ENCODE peak calls at places on chromosomes 12 and 14, in seven cellular contexts. A, D, B, U, X, I and O are unnamed samples.
A peak's percentile ranks its signal among the peaks of the same experiment; 100 is the strongest.

GRCh38 chr14:89598548-89599186 is 181.6 kb upstream of the FOXN3 start:
- DNase-seq in A (no peak), D (no peak), B (peak; percentile 15), U (no peak), X (peak; percentile 13), I (no peak), O (peak; percentile 41)

GRCh38 chr14:96461950-96462798 is 40.0 kb upstream of the PAPOLA start:
- DNase-seq in A (peak; percentile 82), D (no peak), B (no peak), U (no peak), X (peak; percentile 90), I (no peak), O (no peak)

GRCh38 chr12:110849748-110850403 is 3.1 kb downstream of the CCDC63 start:
- DNase-seq in A (no peak), D (no peak), B (no peak), U (no peak), X (no peak), I (no peak), O (no peak)

GRCh38 chr12:95700316-95700785 is 90.2 kb downstream of the NTN4 start:
- DNase-seq in A (no peak), D (no peak), B (peak; percentile 97), U (no peak), X (no peak), I (no peak), O (peak; percentile 91)

GRCh38 chr12:71440393-71441349 is 1.1 kb downstream of the LGR5 start:
- DNase-seq in A (peak; percentile 39), D (no peak), B (no peak), U (no peak), X (peak; percentile 96), I (no peak), O (peak; percentile 7)

GRCh38 chr14:59997496-59997895 is 77.6 kb downstream of the LRRC9 start:
- DNase-seq in A (no peak), D (no peak), B (peak; percentile 26), U (no peak), X (no peak), I (no peak), O (peak; percentile 10)

GRCh38 chr14:101174522-101174838 is 271.0 kb upstream of the RTL1 start:
- DNase-seq in A (peak; percentile 32), D (no peak), B (no peak), U (no peak), X (no peak), I (no peak), O (no peak)

GRCh38 chr14:51168220-51168613 is 71.8 kb upstream of the TMX1 start:
- DNase-seq in A (no peak), D (no peak), B (no peak), U (no peak), X (no peak), I (no peak), O (peak; percentile 48)

GRCh38 chr14:53967606-53968005 is 11.0 kb upstream of the BMP4 start:
- DNase-seq in A (no peak), D (no peak), B (no peak), U (no peak), X (no peak), I (no peak), O (no peak)

GRCh38 chr12:13195244-13195643 is 1.3 kb upstream of the EMP1 start:
- DNase-seq in A (no peak), D (no peak), B (peak; percentile 58), U (no peak), X (no peak), I (no peak), O (no peak)

DNA sequence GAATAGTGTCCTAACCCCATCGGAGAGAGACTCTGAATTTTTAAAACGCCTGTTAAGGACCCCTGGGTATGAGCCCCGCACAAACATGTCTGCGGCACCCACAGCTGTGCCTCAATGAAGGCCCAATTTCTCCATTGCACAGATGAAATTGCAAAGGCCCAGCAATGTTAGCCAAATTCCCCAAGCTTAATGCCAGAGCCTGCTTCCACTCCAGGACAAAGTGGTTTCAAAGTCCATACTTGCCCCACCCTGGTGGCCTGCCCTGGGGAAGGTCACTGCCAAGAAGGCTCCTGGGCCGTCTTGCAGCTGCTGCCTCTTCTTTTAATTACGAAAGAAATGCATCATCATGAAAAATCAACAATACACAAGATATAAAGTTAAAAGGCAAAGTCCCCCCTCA is 1179.7 kb downstream of the VRK1 start:
- DNase-seq in A (peak; percentile 41), D (peak; percentile 37), B (no peak), U (no peak), X (no peak), I (peak; percentile 30), O (no peak)
- H3K4me3 ChIP-seq in A (no peak overlapping the region), D (no peak overlapping the region), B (no peak overlapping the region), U (peak overlapping the region; percentile 75), X (no peak overlapping the region), I (no peak overlapping the region), O (no peak overlapping the region)

DNA sequence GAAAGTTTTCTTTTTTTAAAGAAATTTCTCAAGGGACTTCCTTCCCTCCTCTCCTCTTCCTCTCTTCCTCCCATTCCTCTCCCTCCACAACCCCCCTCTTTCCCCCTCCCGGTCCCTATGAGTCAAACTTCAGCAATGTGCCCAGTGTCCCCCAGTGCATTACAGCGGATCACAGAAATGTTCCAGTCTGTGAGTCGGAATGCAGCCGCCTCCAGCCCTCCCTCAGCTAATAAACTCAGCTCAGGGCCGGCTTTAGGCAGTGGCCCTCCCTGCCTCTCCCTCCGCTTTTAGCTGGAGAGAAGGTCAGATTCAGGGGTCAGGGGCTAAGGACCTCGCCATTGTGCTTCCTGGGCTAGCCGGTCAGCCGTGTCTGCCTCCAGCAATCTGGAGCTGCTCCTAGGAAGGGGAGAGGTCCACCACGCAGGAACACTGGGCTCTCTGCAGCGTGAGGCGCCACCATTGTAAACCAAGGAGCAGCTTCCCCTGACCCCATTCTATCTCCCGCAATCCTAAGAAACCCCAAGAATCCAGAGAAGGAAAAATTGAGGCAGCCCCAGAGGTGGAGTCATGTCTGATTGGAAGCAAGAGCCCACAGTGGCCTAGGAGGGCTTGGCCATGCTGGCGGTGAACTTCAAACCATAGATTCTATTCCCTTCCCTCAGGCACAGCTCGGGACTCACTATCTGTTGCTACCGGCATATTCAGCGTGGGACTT is 1.1 kb upstream of the HDAC7 start:
- DNase-seq in A (peak; percentile 76), D (peak; percentile 91), B (peak; percentile 98), U (no peak), X (peak; percentile 88), I (peak; percentile 90), O (peak; percentile 97)
- TF ChIP-seq CTCF in A (no peak), D (no peak), B (no peak), U (no peak), X (no peak), I (no peak), O (no peak)

DNA sequence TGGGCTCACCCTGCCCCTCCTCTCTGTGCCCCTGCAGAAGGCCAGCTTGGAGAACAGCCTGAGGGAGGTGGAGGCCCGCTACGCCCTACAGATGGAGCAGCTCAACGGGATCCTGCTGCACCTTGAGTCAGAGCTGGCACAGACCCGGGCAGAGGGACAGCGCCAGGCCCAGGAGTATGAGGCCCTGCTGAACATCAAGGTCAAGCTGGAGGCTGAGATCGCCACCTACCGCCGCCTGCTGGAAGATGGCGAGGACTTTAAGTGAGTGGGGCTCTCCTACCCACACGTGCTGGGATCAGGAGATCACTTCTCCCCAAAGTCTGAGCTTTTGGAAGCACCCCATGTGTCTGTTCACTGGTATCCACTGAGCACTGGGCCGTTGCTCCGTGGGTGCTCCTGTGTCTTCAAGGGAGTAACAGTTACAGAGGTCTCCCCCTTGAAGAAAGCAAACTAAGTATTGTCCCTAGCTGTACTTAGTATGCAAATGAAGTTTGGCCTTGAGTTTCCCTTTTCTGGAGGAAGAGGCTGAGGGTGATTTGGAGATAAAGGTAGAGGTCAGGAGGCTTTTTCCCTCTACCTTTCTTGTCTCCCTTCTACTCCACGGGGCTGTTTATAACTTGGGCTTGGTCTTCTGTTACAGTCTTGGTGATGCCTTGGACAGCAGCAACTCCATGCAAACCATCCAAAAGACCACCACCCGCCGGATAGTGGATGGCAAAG is 3.3 kb downstream of the KRT18 start:
- DNase-seq in A (peak; percentile 90), D (no peak), B (peak; percentile 51), U (no peak), X (no peak), I (peak; percentile 52), O (no peak)
- H3K4me3 ChIP-seq in A (no peak overlapping the region), D (no peak overlapping the region), B (no peak overlapping the region), U (no peak overlapping the region), X (no peak overlapping the region), I (no peak overlapping the region), O (no peak overlapping the region)

DNA sequence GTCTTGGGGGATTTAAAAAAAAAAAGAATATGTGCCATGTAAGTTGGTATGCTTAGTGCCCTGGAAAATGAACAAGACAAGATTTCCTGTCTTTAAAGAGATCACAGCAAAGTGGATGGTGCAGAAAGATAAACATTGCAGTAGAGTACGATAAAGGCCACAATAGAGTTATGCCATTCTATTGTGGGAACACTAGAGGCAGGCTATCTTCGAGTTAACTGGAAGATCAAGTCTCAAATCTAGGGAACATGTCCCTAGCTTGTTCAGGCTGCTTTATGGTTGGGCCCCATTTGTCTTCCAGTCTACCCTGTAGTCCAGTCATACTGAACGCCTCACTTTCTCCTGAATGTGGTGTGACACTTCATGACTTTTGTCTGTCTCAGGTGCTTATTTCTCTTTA is 18.7 kb upstream of the CCT2 start:
- DNase-seq in A (no peak), D (no peak), B (no peak), U (no peak), X (no peak), I (no peak), O (no peak)
- TF ChIP-seq CTCF in A (no peak), D (no peak), B (no peak), U (no peak), X (no peak), I (no peak), O (peak; percentile 9)

DNA sequence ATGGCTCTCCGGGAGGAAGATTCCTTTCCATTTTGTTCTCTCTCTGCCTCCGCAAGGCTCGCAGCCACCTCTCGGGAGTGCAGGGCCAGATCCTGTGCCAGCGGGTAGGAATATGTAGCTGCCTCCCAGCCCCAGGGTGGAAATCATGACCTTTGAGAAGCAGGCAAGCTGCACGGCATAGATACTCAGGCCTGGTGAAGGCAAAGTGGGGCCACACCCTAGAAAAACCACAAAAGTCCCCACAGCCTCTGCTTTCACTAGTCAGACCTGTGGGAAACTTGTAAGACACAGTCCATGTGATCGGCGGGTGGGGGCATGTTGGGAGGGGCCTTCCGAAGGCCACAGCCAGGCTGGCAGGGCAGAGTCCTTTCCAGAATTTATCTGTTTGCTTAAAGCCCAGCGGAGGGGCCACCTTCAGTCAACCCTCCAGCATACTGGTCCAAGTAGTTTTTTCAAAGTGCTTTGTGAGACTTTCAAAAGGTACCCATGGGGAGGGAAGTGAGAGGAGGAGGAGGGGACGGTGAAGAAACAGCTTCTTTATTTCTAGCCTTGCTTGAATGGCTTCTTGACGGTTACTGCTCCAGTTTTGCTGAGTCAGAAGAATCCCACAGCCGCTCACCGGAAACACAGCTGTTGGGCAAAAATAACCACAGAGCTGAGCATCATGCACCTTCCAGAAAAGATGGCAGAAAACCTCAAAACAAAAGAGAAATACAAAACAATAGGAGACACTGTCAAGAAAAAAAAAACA is at the start of gene MAP1LC3B2:
- DNase-seq in A (peak; percentile 79), D (peak; percentile 81), B (peak; percentile 64), U (peak; percentile 69), X (peak; percentile 15), I (peak; percentile 65), O (peak; percentile 83)
- H3K4me3 ChIP-seq in A (no peak within 1 kb of the TSS), D (no peak within 1 kb of the TSS), B (no peak within 1 kb of the TSS), U (peak within 1 kb of the TSS; percentile 47), X (peak within 1 kb of the TSS; percentile 53), I (no peak within 1 kb of the TSS), O (no peak within 1 kb of the TSS)

GRCh38 chr12:74849801-74850200 is 312.2 kb downstream of the ATXN7L3B start:
- DNase-seq in A (no peak), D (no peak), B (peak; percentile 3), U (no peak), X (no peak), I (no peak), O (peak; percentile 12)
- TF ChIP-seq CTCF in A (no peak), D (no peak), B (no peak), U (no peak), X (no peak), I (no peak), O (no peak)